ENCODE peak calls at places on chromosomes 6 and 20, in five cellular contexts. One of them, this sample, is unnamed.

GRCh38 chr6:112086744-112087135 is 542 bp downstream of the TUBE1 start:
- DNase-seq in endothelial cell of umbilical vein: peak; percentile 74
- DNase-seq in fibroblast of lung: peak; percentile 68
- DNase-seq in MM.1S: peak; percentile 24
- DNase-seq in IMR-90: peak; percentile 64
- DNase-seq in this sample: no peak

GRCh38 chr6:112337209-112337638 is 9.9 kb upstream of the RFPL4B start:
- DNase-seq in endothelial cell of umbilical vein: peak; percentile 89
- DNase-seq in fibroblast of lung: peak; percentile 84
- DNase-seq in MM.1S: no peak
- DNase-seq in IMR-90: peak; percentile 83
- DNase-seq in this sample: no peak

GRCh38 chr6:912871-913663 is 220.1 kb upstream of the EXOC2 start:
- DNase-seq in endothelial cell of umbilical vein: no peak
- DNase-seq in fibroblast of lung: peak; percentile 78
- DNase-seq in MM.1S: peak; percentile 15
- DNase-seq in IMR-90: peak; percentile 47
- DNase-seq in this sample: no peak

GRCh38 chr6:41598670-41599014 is 39.6 kb upstream of the MDFI start:
- DNase-seq in endothelial cell of umbilical vein: no peak
- DNase-seq in fibroblast of lung: no peak
- DNase-seq in MM.1S: no peak
- DNase-seq in IMR-90: no peak
- DNase-seq in this sample: no peak

GRCh38 chr20:5729348-5729747 is 20.9 kb upstream of the SHLD1 start:
- DNase-seq in endothelial cell of umbilical vein: peak; percentile 50
- DNase-seq in fibroblast of lung: peak; percentile 96
- DNase-seq in MM.1S: no peak
- DNase-seq in IMR-90: peak; percentile 81
- DNase-seq in this sample: no peak

GRCh38 chr6:167906899-167907298 is 80.2 kb downstream of the AFDN start:
- DNase-seq in endothelial cell of umbilical vein: peak; percentile 65
- DNase-seq in fibroblast of lung: peak; percentile 36
- DNase-seq in MM.1S: no peak
- DNase-seq in IMR-90: no peak
- DNase-seq in this sample: peak; percentile 74

GRCh38 chr6:160419488-160419887 is 71.3 kb downstream of the SLC22A3 start:
- DNase-seq in endothelial cell of umbilical vein: no peak
- DNase-seq in fibroblast of lung: no peak
- DNase-seq in MM.1S: no peak
- DNase-seq in IMR-90: no peak
- DNase-seq in this sample: no peak

GRCh38 chr6:3026811-3027626 is 27.3 kb downstream of the NQO2 start:
- DNase-seq in endothelial cell of umbilical vein: no peak
- DNase-seq in fibroblast of lung: no peak
- DNase-seq in MM.1S: peak; percentile 88
- DNase-seq in IMR-90: peak; percentile 72
- DNase-seq in this sample: no peak

GRCh38 chr6:159801935-159802334 is 1.9 kb downstream of the PNLDC1 start:
- DNase-seq in endothelial cell of umbilical vein: no peak
- DNase-seq in fibroblast of lung: peak; percentile 69
- DNase-seq in MM.1S: no peak
- DNase-seq in IMR-90: peak; percentile 6
- DNase-seq in this sample: no peak

GRCh38 chr6:158770948-158771347 is 48.2 kb downstream of the EZR start:
- DNase-seq in endothelial cell of umbilical vein: no peak
- DNase-seq in fibroblast of lung: no peak
- DNase-seq in MM.1S: no peak
- DNase-seq in IMR-90: no peak
- DNase-seq in this sample: peak; percentile 61

GRCh38 chr6:150074651-150075416 is 5.9 kb upstream of the ULBP3 start:
- DNase-seq in endothelial cell of umbilical vein: peak; percentile 9
- DNase-seq in fibroblast of lung: no peak
- DNase-seq in MM.1S: no peak
- DNase-seq in IMR-90: no peak
- DNase-seq in this sample: no peak

GRCh38 chr6:109454483-109455160 is 950 bp downstream of the MICAL1 start:
- DNase-seq in endothelial cell of umbilical vein: no peak
- DNase-seq in fibroblast of lung: peak; percentile 26
- DNase-seq in MM.1S: peak; percentile 61
- DNase-seq in IMR-90: peak; percentile 28
- DNase-seq in this sample: peak; percentile 78

GRCh38 chr6:117771403-117771802 is 96.1 kb downstream of the NUS1 start:
- DNase-seq in endothelial cell of umbilical vein: no peak
- DNase-seq in fibroblast of lung: no peak
- DNase-seq in MM.1S: peak; percentile 57
- DNase-seq in IMR-90: no peak
- DNase-seq in this sample: no peak

GRCh38 chr6:363909-364308 is 27.6 kb upstream of the IRF4 start:
- DNase-seq in endothelial cell of umbilical vein: no peak
- DNase-seq in fibroblast of lung: no peak
- DNase-seq in MM.1S: no peak
- DNase-seq in IMR-90: no peak
- DNase-seq in this sample: peak; percentile 67

GRCh38 chr6:111456208-111456607 is 26.8 kb downstream of the REV3L start:
- DNase-seq in endothelial cell of umbilical vein: peak; percentile 59
- DNase-seq in fibroblast of lung: peak; percentile 62
- DNase-seq in MM.1S: no peak
- DNase-seq in IMR-90: peak; percentile 46
- DNase-seq in this sample: no peak

GRCh38 chr6:156557269-156557885 is 219.8 kb upstream of the ARID1B start:
- DNase-seq in endothelial cell of umbilical vein: no peak
- DNase-seq in fibroblast of lung: peak; percentile 47
- DNase-seq in MM.1S: no peak
- DNase-seq in IMR-90: peak; percentile 28
- DNase-seq in this sample: no peak

GRCh38 chr6:97040355-97040860 is 115.9 kb downstream of the KLHL32 start:
- DNase-seq in endothelial cell of umbilical vein: no peak
- DNase-seq in fibroblast of lung: no peak
- DNase-seq in MM.1S: no peak
- DNase-seq in IMR-90: no peak
- DNase-seq in this sample: no peak

GRCh38 chr6:159306134-159306537 is 136.9 kb downstream of the FNDC1 start:
- DNase-seq in endothelial cell of umbilical vein: no peak
- DNase-seq in fibroblast of lung: no peak
- DNase-seq in MM.1S: no peak
- DNase-seq in IMR-90: no peak
- DNase-seq in this sample: no peak

GRCh38 chr6:22350109-22350508 is 53.3 kb upstream of the PRL start:
- DNase-seq in endothelial cell of umbilical vein: peak; percentile 62
- DNase-seq in fibroblast of lung: peak; percentile 42
- DNase-seq in MM.1S: no peak
- DNase-seq in IMR-90: peak; percentile 32
- DNase-seq in this sample: no peak

GRCh38 chr6:161443868-161444267 is 170.0 kb upstream of the AGPAT4 start:
- DNase-seq in endothelial cell of umbilical vein: no peak
- DNase-seq in fibroblast of lung: no peak
- DNase-seq in MM.1S: no peak
- DNase-seq in IMR-90: no peak
- DNase-seq in this sample: no peak

GRCh38 chr6:123803862-123804681 is at the start of gene NKAIN2:
- DNase-seq in endothelial cell of umbilical vein: peak; percentile 15
- DNase-seq in fibroblast of lung: no peak
- DNase-seq in MM.1S: peak; percentile 56
- DNase-seq in IMR-90: no peak
- DNase-seq in this sample: peak; percentile 76

GRCh38 chr6:114181629-114182028 is 161.2 kb downstream of the HS3ST5 start:
- DNase-seq in endothelial cell of umbilical vein: no peak
- DNase-seq in fibroblast of lung: no peak
- DNase-seq in MM.1S: no peak
- DNase-seq in IMR-90: no peak
- DNase-seq in this sample: no peak

GRCh38 chr6:126662966-126663365 is 323.1 kb downstream of the CENPW start:
- DNase-seq in endothelial cell of umbilical vein: no peak
- DNase-seq in fibroblast of lung: no peak
- DNase-seq in MM.1S: no peak
- DNase-seq in IMR-90: no peak
- DNase-seq in this sample: no peak

GRCh38 chr20:51554538-51555165 is 12.1 kb upstream of the NFATC2 start:
- DNase-seq in endothelial cell of umbilical vein: peak; percentile 75
- DNase-seq in fibroblast of lung: peak; percentile 39
- DNase-seq in MM.1S: no peak
- DNase-seq in IMR-90: peak; percentile 78
- DNase-seq in this sample: no peak

GRCh38 chr20:43459022-43459942 is 1.6 kb downstream of the SRSF6 start:
- DNase-seq in endothelial cell of umbilical vein: peak; percentile 47
- DNase-seq in fibroblast of lung: peak; percentile 35
- DNase-seq in MM.1S: no peak
- DNase-seq in IMR-90: peak; percentile 20
- DNase-seq in this sample: no peak

GRCh38 chr20:53750827-53751393 is 157.3 kb upstream of the ZNF217 start:
- DNase-seq in endothelial cell of umbilical vein: peak; percentile 29
- DNase-seq in fibroblast of lung: peak; percentile 81
- DNase-seq in MM.1S: no peak
- DNase-seq in IMR-90: peak; percentile 91
- DNase-seq in this sample: no peak

GRCh38 chr6:80356545-80356944 is 250.1 kb downstream of the BCKDHB start:
- DNase-seq in endothelial cell of umbilical vein: no peak
- DNase-seq in fibroblast of lung: no peak
- DNase-seq in MM.1S: no peak
- DNase-seq in IMR-90: no peak
- DNase-seq in this sample: no peak

GRCh38 chr6:168514216-168514615 is 73.2 kb downstream of the SMOC2 start:
- DNase-seq in endothelial cell of umbilical vein: no peak
- DNase-seq in fibroblast of lung: no peak
- DNase-seq in MM.1S: no peak
- DNase-seq in IMR-90: no peak
- DNase-seq in this sample: peak; percentile 92

GRCh38 chr20:52048365-52048764 is 143.2 kb downstream of the ZFP64 start:
- DNase-seq in endothelial cell of umbilical vein: no peak
- DNase-seq in fibroblast of lung: no peak
- DNase-seq in MM.1S: no peak
- DNase-seq in IMR-90: no peak
- DNase-seq in this sample: no peak

GRCh38 chr6:88165877-88166492 is at the start of gene CNR1:
- DNase-seq in endothelial cell of umbilical vein: peak; percentile 24
- DNase-seq in fibroblast of lung: peak; percentile 2
- DNase-seq in MM.1S: peak; percentile 53
- DNase-seq in IMR-90: no peak
- DNase-seq in this sample: peak; percentile 89

GRCh38 chr6:6320901-6321300 is 439 bp upstream of the F13A1 start:
- DNase-seq in endothelial cell of umbilical vein: no peak
- DNase-seq in fibroblast of lung: no peak
- DNase-seq in MM.1S: no peak
- DNase-seq in IMR-90: no peak
- DNase-seq in this sample: no peak

DNA sequence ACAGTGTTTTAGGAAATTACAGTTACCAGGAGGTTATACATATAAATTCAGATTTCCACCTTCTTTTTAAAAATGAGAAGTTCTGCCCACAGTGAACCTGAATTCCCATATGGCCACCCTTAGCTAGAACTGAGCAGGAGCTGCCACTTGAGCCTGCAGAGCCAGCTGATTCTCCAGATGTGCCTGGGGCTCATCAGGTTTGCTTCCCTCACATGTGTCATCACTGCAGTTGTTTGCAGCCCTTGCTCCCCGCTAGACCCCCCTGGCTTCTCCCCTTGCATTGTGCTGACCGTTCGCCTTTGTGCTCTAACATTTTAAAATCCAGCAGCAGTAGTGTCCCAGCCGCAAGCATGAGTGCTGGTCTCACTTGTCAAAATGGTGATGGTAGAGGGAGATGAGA is 131.1 kb downstream of the UTRN start:
- DNase-seq in endothelial cell of umbilical vein: no peak
- DNase-seq in fibroblast of lung: no peak
- DNase-seq in MM.1S: no peak
- DNase-seq in IMR-90: no peak
- DNase-seq in this sample: no peak
- TF ChIP-seq CTCF in endothelial cell of umbilical vein: no peak
- TF ChIP-seq CTCF in fibroblast of lung: no peak
- TF ChIP-seq CTCF in MM.1S: no peak
- TF ChIP-seq CTCF in IMR-90: no peak
- TF ChIP-seq CTCF in this sample: no peak

GRCh38 chr20:46347831-46348230 is 39.5 kb upstream of the CDH22 start:
- DNase-seq in endothelial cell of umbilical vein: no peak
- DNase-seq in fibroblast of lung: no peak
- DNase-seq in MM.1S: no peak
- DNase-seq in IMR-90: no peak
- DNase-seq in this sample: peak; percentile 65

GRCh38 chr20:46348231-46348803 is 40.0 kb upstream of the CDH22 start:
- DNase-seq in endothelial cell of umbilical vein: no peak
- DNase-seq in fibroblast of lung: peak; percentile 21
- DNase-seq in MM.1S: no peak
- DNase-seq in IMR-90: peak; percentile 22
- DNase-seq in this sample: peak; percentile 55

GRCh38 chr20:46349742-46350056 is 41.4 kb upstream of the CDH22 start:
- DNase-seq in endothelial cell of umbilical vein: no peak
- DNase-seq in fibroblast of lung: no peak
- DNase-seq in MM.1S: no peak
- DNase-seq in IMR-90: no peak
- DNase-seq in this sample: peak; percentile 61

GRCh38 chr20:46350201-46350985 is 42.1 kb upstream of the CDH22 start:
- DNase-seq in endothelial cell of umbilical vein: peak; percentile 60
- DNase-seq in fibroblast of lung: peak; percentile 92
- DNase-seq in MM.1S: no peak
- DNase-seq in IMR-90: peak; percentile 93
- DNase-seq in this sample: peak; percentile 80

GRCh38 chr20:46348972-46349741 is 40.9 kb upstream of the CDH22 start:
- DNase-seq in endothelial cell of umbilical vein: peak; percentile 48
- DNase-seq in fibroblast of lung: peak; percentile 34
- DNase-seq in MM.1S: no peak
- DNase-seq in IMR-90: peak; percentile 31
- DNase-seq in this sample: peak; percentile 72
- H3K27ac ChIP-seq in endothelial cell of umbilical vein: no peak overlapping the region
- H3K27ac ChIP-seq in fibroblast of lung: peak overlapping the region; percentile 5
- H3K27ac ChIP-seq in MM.1S: no peak overlapping the region
- H3K27ac ChIP-seq in IMR-90: no peak overlapping the region
- H3K27ac ChIP-seq in this sample: no peak overlapping the region

GRCh38 chr6:33770833-33771341 is 18.0 kb downstream of the LEMD2 start:
- DNase-seq in endothelial cell of umbilical vein: no peak
- DNase-seq in fibroblast of lung: no peak
- DNase-seq in MM.1S: no peak
- DNase-seq in IMR-90: no peak
- DNase-seq in this sample: no peak
- H3K9ac ChIP-seq in endothelial cell of umbilical vein: peak overlapping the region; percentile 42
- H3K9ac ChIP-seq in fibroblast of lung: peak overlapping the region; percentile 20
- H3K9ac ChIP-seq in MM.1S: no peak overlapping the region
- H3K9ac ChIP-seq in IMR-90: peak overlapping the region; percentile 54
- H3K9ac ChIP-seq in this sample: no peak overlapping the region

DNA sequence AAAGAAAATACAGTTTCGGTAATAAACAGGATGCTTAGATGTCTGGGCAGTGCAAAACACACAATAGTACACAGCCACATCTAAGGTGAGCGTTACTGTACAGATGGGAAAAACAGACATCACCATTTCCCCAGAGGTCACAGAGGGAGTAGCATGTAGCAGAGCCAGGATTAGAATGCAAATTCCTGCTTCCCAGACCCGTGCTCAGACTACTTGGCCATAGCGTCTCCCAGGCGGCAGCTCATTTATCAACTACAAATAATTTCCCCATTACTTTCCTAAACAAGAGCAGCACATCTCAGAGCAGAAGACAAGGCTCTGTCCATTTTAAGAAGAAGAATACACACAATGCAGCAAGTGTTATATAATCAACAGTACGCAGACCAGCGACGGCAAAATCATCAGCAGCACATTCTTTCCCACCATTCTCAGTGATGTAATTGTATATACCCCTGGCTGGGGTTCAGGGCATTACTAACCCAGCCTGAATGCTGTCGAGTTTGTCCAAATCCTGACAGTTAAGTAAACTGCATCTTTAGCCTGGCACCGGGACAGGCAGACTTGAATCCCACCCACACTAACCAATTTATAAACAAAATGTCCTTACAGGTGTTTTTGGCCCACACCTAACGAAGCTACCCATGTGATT is 61.9 kb downstream of the CNKSR3 start:
- DNase-seq in endothelial cell of umbilical vein: peak; percentile 77
- DNase-seq in fibroblast of lung: peak; percentile 86
- DNase-seq in MM.1S: no peak
- DNase-seq in IMR-90: peak; percentile 93
- DNase-seq in this sample: no peak
- TF ChIP-seq CTCF in endothelial cell of umbilical vein: peak; percentile 29
- TF ChIP-seq CTCF in fibroblast of lung: peak; percentile 38
- TF ChIP-seq CTCF in MM.1S: no peak
- TF ChIP-seq CTCF in IMR-90: peak; percentile 12
- TF ChIP-seq CTCF in this sample: no peak

This sample was measured in kidney.